ENCODE peak calls at places on chromosomes 6 and 20, in nine cellular contexts. One of them, this sample, is unnamed.

GRCh38 chr6:145091102-145091826 is 644.1 kb downstream of the EPM2A start:
- DNase-seq in H1: no peak
- DNase-seq in AG04449: no peak
- DNase-seq in transverse colon: no peak
- DNase-seq in AG04450: no peak
- DNase-seq in heart left ventricle: no peak
- DNase-seq in heart right ventricle: no peak
- DNase-seq in HCT116: no peak
- DNase-seq in psoas muscle: no peak
- DNase-seq in this sample: no peak

GRCh38 chr6:136524936-136525413 is 25.2 kb downstream of the MAP7 start:
- DNase-seq in transverse colon: no peak
- DNase-seq in psoas muscle: no peak
- DNase-seq in AG04449: no peak
- DNase-seq in H1: no peak
- DNase-seq in AG04450: no peak
- DNase-seq in heart left ventricle: no peak
- DNase-seq in HCT116: no peak
- DNase-seq in heart right ventricle: no peak
- DNase-seq in this sample: no peak

GRCh38 chr6:70657706-70658105 is 10.0 kb upstream of the SMAP1 start:
- DNase-seq in heart right ventricle: no peak
- DNase-seq in psoas muscle: no peak
- DNase-seq in HCT116: no peak
- DNase-seq in transverse colon: no peak
- DNase-seq in AG04449: no peak
- DNase-seq in heart left ventricle: no peak
- DNase-seq in AG04450: no peak
- DNase-seq in H1: no peak
- DNase-seq in this sample: no peak

GRCh38 chr6:131979515-131980337 is 28.6 kb upstream of the CCN2 start:
- DNase-seq in psoas muscle: no peak
- DNase-seq in AG04450: peak
- DNase-seq in heart left ventricle: no peak
- DNase-seq in H1: no peak
- DNase-seq in transverse colon: no peak
- DNase-seq in AG04449: peak
- DNase-seq in HCT116: no peak
- DNase-seq in heart right ventricle: no peak
- DNase-seq in this sample: peak

GRCh38 chr20:46681032-46681854 is 8.0 kb downstream of the TP53RK start:
- DNase-seq in heart right ventricle: peak
- DNase-seq in AG04450: no peak
- DNase-seq in H1: peak
- DNase-seq in psoas muscle: no peak
- DNase-seq in HCT116: no peak
- DNase-seq in transverse colon: peak
- DNase-seq in AG04449: no peak
- DNase-seq in heart left ventricle: peak
- DNase-seq in this sample: no peak

GRCh38 chr6:157652601-157653363 is 170.3 kb upstream of the SNX9 start:
- DNase-seq in transverse colon: no peak
- DNase-seq in AG04450: no peak
- DNase-seq in heart right ventricle: no peak
- DNase-seq in psoas muscle: no peak
- DNase-seq in HCT116: no peak
- DNase-seq in H1: no peak
- DNase-seq in heart left ventricle: no peak
- DNase-seq in AG04449: no peak
- DNase-seq in this sample: no peak

GRCh38 chr6:34104186-34104585 is 41.7 kb downstream of the GRM4 start:
- DNase-seq in AG04450: no peak
- DNase-seq in transverse colon: no peak
- DNase-seq in psoas muscle: no peak
- DNase-seq in heart right ventricle: no peak
- DNase-seq in HCT116: no peak
- DNase-seq in H1: no peak
- DNase-seq in AG04449: no peak
- DNase-seq in heart left ventricle: no peak
- DNase-seq in this sample: no peak

GRCh38 chr6:160163912-160164311 is 42.3 kb downstream of the SLC22A1 start:
- DNase-seq in H1: no peak
- DNase-seq in heart left ventricle: no peak
- DNase-seq in psoas muscle: no peak
- DNase-seq in AG04450: no peak
- DNase-seq in HCT116: no peak
- DNase-seq in AG04449: no peak
- DNase-seq in transverse colon: no peak
- DNase-seq in heart right ventricle: no peak
- DNase-seq in this sample: no peak

GRCh38 chr20:62972270-62973032 is 19.9 kb downstream of the SLC17A9 start:
- DNase-seq in HCT116: peak
- DNase-seq in H1: peak
- DNase-seq in heart right ventricle: peak
- DNase-seq in psoas muscle: peak
- DNase-seq in AG04449: peak
- DNase-seq in heart left ventricle: peak
- DNase-seq in transverse colon: peak
- DNase-seq in AG04450: peak
- DNase-seq in this sample: peak

DNA sequence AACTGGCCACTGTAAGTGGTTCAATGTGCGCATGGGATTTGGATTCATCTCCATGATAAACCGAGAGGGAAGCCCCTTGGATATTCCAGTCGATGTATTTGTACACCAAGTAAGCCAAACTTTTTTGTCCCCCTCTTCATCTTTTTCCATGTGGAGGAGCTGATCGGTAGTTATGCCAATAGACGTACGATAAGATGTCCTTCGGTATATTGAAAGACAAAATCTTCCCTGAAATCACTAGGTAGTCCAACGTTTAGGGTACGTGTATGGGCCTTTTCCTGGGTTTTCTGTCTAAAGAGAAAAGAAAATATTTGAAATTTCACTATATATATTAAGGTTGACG is 1.2 kb downstream of the LIN28B start:
- DNase-seq in heart right ventricle: no peak
- DNase-seq in HCT116: no peak
- DNase-seq in transverse colon: no peak
- DNase-seq in AG04449: no peak
- DNase-seq in AG04450: no peak
- DNase-seq in heart left ventricle: no peak
- DNase-seq in H1: no peak
- DNase-seq in psoas muscle: no peak
- DNase-seq in this sample: no peak
- H3K4me3 ChIP-seq in heart right ventricle: no peak
- H3K4me3 ChIP-seq in HCT116: no peak
- H3K4me3 ChIP-seq in transverse colon: no peak
- H3K4me3 ChIP-seq in AG04449: no peak
- H3K4me3 ChIP-seq in AG04450: no peak
- H3K4me3 ChIP-seq in heart left ventricle: no peak
- H3K4me3 ChIP-seq in H1: peak
- H3K4me3 ChIP-seq in psoas muscle: no peak
- H3K4me3 ChIP-seq in this sample: no peak

DNA sequence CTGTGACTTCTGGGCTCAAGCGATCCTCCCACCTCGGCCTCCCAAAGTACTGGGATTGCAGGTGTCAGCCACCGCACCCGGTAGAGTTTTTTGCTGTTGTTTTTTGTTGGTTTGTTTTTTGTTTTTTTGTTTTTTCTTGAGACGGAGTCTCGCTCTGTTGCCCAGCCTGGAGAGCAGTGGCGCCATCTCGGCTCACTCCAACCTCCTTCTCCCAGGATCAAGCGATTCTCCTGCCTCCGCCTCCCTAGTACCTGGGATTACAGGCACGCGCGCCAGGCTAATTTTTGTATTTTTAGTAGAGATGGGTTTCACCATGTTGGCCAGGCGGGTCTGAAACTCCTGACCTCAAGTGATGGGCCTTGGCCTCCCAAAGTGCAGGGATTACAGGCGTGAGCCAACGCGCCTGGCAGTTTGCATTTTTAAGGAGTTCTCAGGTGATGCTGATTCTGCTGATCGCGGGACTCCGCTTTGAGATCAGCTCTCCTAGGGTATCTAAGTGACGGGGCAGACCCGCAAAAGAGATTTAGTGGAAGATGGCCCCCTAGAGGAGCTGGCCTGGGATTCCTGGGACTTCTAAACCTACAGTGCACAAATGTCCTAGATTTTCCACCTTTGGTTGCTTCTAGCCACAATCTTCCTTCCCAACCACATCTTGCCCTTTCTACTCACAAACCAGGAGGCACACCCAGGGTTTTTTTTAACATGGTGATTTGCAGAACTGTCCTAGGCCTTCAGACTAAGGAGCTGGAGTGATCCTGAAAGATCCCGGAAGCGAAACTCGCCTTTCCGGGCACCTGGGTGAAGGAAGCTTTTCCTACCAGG is 45.2 kb downstream of the DPPA5 start:
- DNase-seq in AG04449: no peak
- DNase-seq in HCT116: peak
- DNase-seq in heart left ventricle: no peak
- DNase-seq in heart right ventricle: no peak
- DNase-seq in transverse colon: no peak
- DNase-seq in H1: peak
- DNase-seq in AG04450: no peak
- DNase-seq in psoas muscle: no peak
- DNase-seq in this sample: no peak
- TF ChIP-seq CTCF in AG04449: peak
- TF ChIP-seq CTCF in HCT116: peak
- TF ChIP-seq CTCF in heart left ventricle: no peak
- TF ChIP-seq CTCF in heart right ventricle: no peak
- TF ChIP-seq CTCF in transverse colon: no peak
- TF ChIP-seq CTCF in H1: peak
- TF ChIP-seq CTCF in AG04450: peak
- TF ChIP-seq CTCF in psoas muscle: no peak
- TF ChIP-seq CTCF in this sample: peak

DNA sequence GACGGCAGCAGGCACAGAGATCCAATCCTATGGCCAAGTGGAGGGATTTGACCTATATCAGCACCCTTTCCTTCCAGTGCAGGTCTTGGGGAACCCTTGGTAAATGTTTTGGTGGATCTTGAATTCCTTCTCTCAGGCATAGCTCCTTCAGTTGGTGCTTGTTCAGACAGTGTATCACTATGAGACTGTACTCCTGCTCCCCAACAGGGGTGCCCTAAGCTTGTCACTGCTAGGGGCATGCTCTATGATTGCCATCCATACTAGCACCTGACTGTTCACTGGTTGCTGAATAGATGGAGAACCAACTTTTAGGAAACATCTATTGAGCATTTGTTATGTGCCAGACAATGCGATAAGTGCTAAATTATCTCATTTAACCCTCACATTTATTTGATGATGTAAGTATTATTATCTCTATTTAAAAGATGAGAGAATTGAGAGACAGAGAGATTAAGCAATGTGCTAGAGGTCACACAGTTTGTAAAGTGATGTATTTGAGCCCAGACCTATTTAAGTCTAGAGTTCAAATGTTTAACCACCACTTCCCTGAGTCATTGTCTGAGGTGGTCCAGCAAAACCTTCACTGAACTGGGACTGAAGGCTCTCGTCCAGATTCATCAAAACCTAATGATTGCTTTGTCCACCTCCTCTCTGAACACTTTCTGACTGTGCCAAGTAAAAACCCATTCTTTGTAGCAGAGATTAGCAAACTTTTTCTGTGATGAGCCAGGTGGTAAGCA is 34.3 kb downstream of the ADGRF1 start:
- DNase-seq in heart right ventricle: no peak
- DNase-seq in transverse colon: no peak
- DNase-seq in heart left ventricle: no peak
- DNase-seq in psoas muscle: no peak
- DNase-seq in HCT116: no peak
- DNase-seq in AG04450: no peak
- DNase-seq in AG04449: no peak
- DNase-seq in H1: no peak
- DNase-seq in this sample: no peak
- H3K4me3 ChIP-seq in heart right ventricle: no peak
- H3K4me3 ChIP-seq in transverse colon: no peak
- H3K4me3 ChIP-seq in heart left ventricle: no peak
- H3K4me3 ChIP-seq in psoas muscle: no peak
- H3K4me3 ChIP-seq in HCT116: no peak
- H3K4me3 ChIP-seq in AG04450: no peak
- H3K4me3 ChIP-seq in AG04449: no peak
- H3K4me3 ChIP-seq in H1: no peak
- H3K4me3 ChIP-seq in this sample: no peak

GRCh38 chr20:13947719-13948118 is 42.7 kb downstream of the SEL1L2 start:
- DNase-seq in psoas muscle: no peak
- DNase-seq in HCT116: no peak
- DNase-seq in heart left ventricle: no peak
- DNase-seq in transverse colon: no peak
- DNase-seq in H1: no peak
- DNase-seq in heart right ventricle: no peak
- DNase-seq in AG04449: no peak
- DNase-seq in AG04450: no peak
- DNase-seq in this sample: no peak

GRCh38 chr20:13953227-13953626 is 37.2 kb downstream of the SEL1L2 start:
- DNase-seq in AG04449: no peak
- DNase-seq in H1: peak
- DNase-seq in HCT116: no peak
- DNase-seq in transverse colon: no peak
- DNase-seq in psoas muscle: no peak
- DNase-seq in heart left ventricle: no peak
- DNase-seq in heart right ventricle: no peak
- DNase-seq in AG04450: no peak
- DNase-seq in this sample: no peak
- TF ChIP-seq CTCF in AG04449: no peak
- TF ChIP-seq CTCF in H1: peak
- TF ChIP-seq CTCF in HCT116: peak
- TF ChIP-seq CTCF in transverse colon: no peak
- TF ChIP-seq CTCF in psoas muscle: no peak
- TF ChIP-seq CTCF in heart left ventricle: no peak
- TF ChIP-seq CTCF in heart right ventricle: no peak
- TF ChIP-seq CTCF in AG04450: no peak
- TF ChIP-seq CTCF in this sample: peak

GRCh38 chr6:42916288-42916687 is 435 bp downstream of the PTCRA start:
- DNase-seq in heart right ventricle: no peak
- DNase-seq in psoas muscle: no peak
- DNase-seq in HCT116: no peak
- DNase-seq in H1: no peak
- DNase-seq in AG04450: no peak
- DNase-seq in AG04449: no peak
- DNase-seq in heart left ventricle: no peak
- DNase-seq in transverse colon: no peak
- DNase-seq in this sample: no peak
- H3K4me3 ChIP-seq in heart right ventricle: no peak
- H3K4me3 ChIP-seq in psoas muscle: no peak
- H3K4me3 ChIP-seq in HCT116: no peak
- H3K4me3 ChIP-seq in H1: no peak
- H3K4me3 ChIP-seq in AG04450: no peak
- H3K4me3 ChIP-seq in AG04449: no peak
- H3K4me3 ChIP-seq in heart left ventricle: no peak
- H3K4me3 ChIP-seq in transverse colon: no peak
- H3K4me3 ChIP-seq in this sample: no peak

DNA sequence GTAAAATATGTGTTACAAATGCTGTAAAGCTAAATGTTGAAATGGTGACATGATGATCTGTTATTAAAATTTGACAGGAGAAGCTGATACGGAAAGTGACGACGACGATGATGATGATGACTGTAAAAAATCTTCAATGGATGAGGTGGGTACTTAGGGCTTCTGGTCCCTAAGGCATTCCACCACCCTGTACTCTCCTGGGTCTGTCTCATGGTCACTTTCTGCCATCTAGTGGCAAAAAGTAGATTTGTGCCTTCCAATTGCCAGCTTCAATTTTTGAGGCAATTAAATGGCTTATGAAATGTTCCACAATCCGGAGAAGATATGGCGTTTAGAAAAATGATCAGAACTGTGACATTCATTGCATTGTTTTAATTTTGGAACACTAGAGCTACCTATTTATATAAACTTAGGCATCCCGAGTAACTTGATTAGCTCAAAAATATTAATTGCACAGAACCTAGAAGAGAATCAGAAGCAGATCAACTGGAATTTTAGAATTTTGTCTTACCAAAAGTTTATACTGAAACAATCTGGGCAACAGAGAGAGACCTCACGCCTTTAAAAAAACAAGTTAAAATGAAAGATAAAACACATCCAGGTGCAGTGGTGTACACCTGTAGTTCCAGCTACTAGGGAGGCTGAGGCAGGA is 346.5 kb upstream of the PLCB4 start:
- DNase-seq in transverse colon: peak
- DNase-seq in AG04449: no peak
- DNase-seq in psoas muscle: no peak
- DNase-seq in heart right ventricle: peak
- DNase-seq in H1: no peak
- DNase-seq in heart left ventricle: peak
- DNase-seq in HCT116: peak
- DNase-seq in AG04450: peak
- DNase-seq in this sample: peak
- TF ChIP-seq CTCF in transverse colon: peak
- TF ChIP-seq CTCF in AG04449: peak
- TF ChIP-seq CTCF in psoas muscle: peak
- TF ChIP-seq CTCF in heart right ventricle: peak
- TF ChIP-seq CTCF in H1: peak
- TF ChIP-seq CTCF in heart left ventricle: peak
- TF ChIP-seq CTCF in HCT116: peak
- TF ChIP-seq CTCF in AG04450: peak
- TF ChIP-seq CTCF in this sample: peak